ENCODE peak calls at places on chromosomes 12 and 14, in six cellular contexts. One of them, this sample, is unnamed.
A peak's percentile ranks its signal among the peaks of the same experiment; 100 is the strongest.

GRCh38 chr14:102487204-102487577 is 22.4 kb downstream of the ANKRD9 start:
- DNase-seq in astrocyte of the cerebellum: no peak
- DNase-seq in endothelial cell of umbilical vein: no peak
- DNase-seq in lung: no peak
- DNase-seq in GM20000: no peak
- DNase-seq in ascending aorta: no peak
- DNase-seq in this sample: no peak

GRCh38 chr14:90805662-90806548 is 10.3 kb downstream of the TTC7B start:
- DNase-seq in astrocyte of the cerebellum: no peak
- DNase-seq in ascending aorta: no peak
- DNase-seq in lung: no peak
- DNase-seq in GM20000: no peak
- DNase-seq in endothelial cell of umbilical vein: no peak
- DNase-seq in this sample: no peak

GRCh38 chr14:85241022-85241880 is 288.7 kb upstream of the FLRT2 start:
- DNase-seq in GM20000: no peak
- DNase-seq in ascending aorta: no peak
- DNase-seq in endothelial cell of umbilical vein: peak; percentile 61
- DNase-seq in lung: no peak
- DNase-seq in astrocyte of the cerebellum: peak; percentile 44
- DNase-seq in this sample: no peak

GRCh38 chr14:22319526-22320352 is 269.3 kb downstream of the DAD1 start:
- DNase-seq in GM20000: peak; percentile 41
- DNase-seq in endothelial cell of umbilical vein: peak; percentile 59
- DNase-seq in astrocyte of the cerebellum: no peak
- DNase-seq in ascending aorta: peak; percentile 73
- DNase-seq in lung: peak; percentile 61
- DNase-seq in this sample: peak; percentile 60

GRCh38 chr12:70513441-70513840 is 123.8 kb downstream of the PTPRB start:
- DNase-seq in astrocyte of the cerebellum: no peak
- DNase-seq in endothelial cell of umbilical vein: no peak
- DNase-seq in ascending aorta: no peak
- DNase-seq in lung: no peak
- DNase-seq in GM20000: no peak
- DNase-seq in this sample: no peak

GRCh38 chr12:57897296-57897974 is 43.9 kb upstream of the ATP23 start:
- DNase-seq in lung: no peak
- DNase-seq in endothelial cell of umbilical vein: no peak
- DNase-seq in ascending aorta: no peak
- DNase-seq in GM20000: no peak
- DNase-seq in astrocyte of the cerebellum: no peak
- DNase-seq in this sample: no peak

GRCh38 chr12:34406228-34406995 is 384.1 kb downstream of the ALG10 start:
- DNase-seq in lung: no peak
- DNase-seq in astrocyte of the cerebellum: no peak
- DNase-seq in ascending aorta: peak; percentile 42
- DNase-seq in endothelial cell of umbilical vein: no peak
- DNase-seq in GM20000: peak; percentile 0
- DNase-seq in this sample: no peak

GRCh38 chr14:75418779-75419768 is 8.7 kb upstream of the JDP2 start:
- DNase-seq in endothelial cell of umbilical vein: no peak
- DNase-seq in astrocyte of the cerebellum: no peak
- DNase-seq in GM20000: peak; percentile 79
- DNase-seq in ascending aorta: no peak
- DNase-seq in lung: no peak
- DNase-seq in this sample: no peak

GRCh38 chr14:105485720-105486332 is 860 bp upstream of the CRIP1 start:
- DNase-seq in ascending aorta: no peak
- DNase-seq in lung: no peak
- DNase-seq in endothelial cell of umbilical vein: peak; percentile 33
- DNase-seq in GM20000: peak; percentile 63
- DNase-seq in astrocyte of the cerebellum: no peak
- DNase-seq in this sample: no peak

GRCh38 chr12:4767181-4767580 is 47.0 kb downstream of the GALNT8 start:
- DNase-seq in astrocyte of the cerebellum: no peak
- DNase-seq in lung: no peak
- DNase-seq in ascending aorta: no peak
- DNase-seq in GM20000: no peak
- DNase-seq in endothelial cell of umbilical vein: no peak
- DNase-seq in this sample: no peak

GRCh38 chr12:14416658-14417057 is 51.2 kb downstream of the ATF7IP start:
- DNase-seq in astrocyte of the cerebellum: peak; percentile 85
- DNase-seq in lung: no peak
- DNase-seq in GM20000: no peak
- DNase-seq in endothelial cell of umbilical vein: peak; percentile 96
- DNase-seq in ascending aorta: no peak
- DNase-seq in this sample: peak; percentile 79

GRCh38 chr12:115319641-115320040 is 635.7 kb upstream of the TBX3 start:
- DNase-seq in astrocyte of the cerebellum: no peak
- DNase-seq in endothelial cell of umbilical vein: no peak
- DNase-seq in GM20000: no peak
- DNase-seq in lung: no peak
- DNase-seq in ascending aorta: no peak
- DNase-seq in this sample: no peak

GRCh38 chr14:92486881-92487280 is 26.7 kb upstream of the RIN3 start:
- DNase-seq in astrocyte of the cerebellum: peak; percentile 68
- DNase-seq in endothelial cell of umbilical vein: no peak
- DNase-seq in lung: no peak
- DNase-seq in ascending aorta: no peak
- DNase-seq in GM20000: no peak
- DNase-seq in this sample: no peak

GRCh38 chr12:50504798-50505385 is at the start of gene DIP2B:
- DNase-seq in endothelial cell of umbilical vein: peak; percentile 90
- DNase-seq in lung: peak; percentile 97
- DNase-seq in astrocyte of the cerebellum: peak; percentile 76
- DNase-seq in GM20000: peak; percentile 91
- DNase-seq in ascending aorta: peak; percentile 97
- DNase-seq in this sample: peak; percentile 86

GRCh38 chr12:102169922-102170698 is 27.5 kb downstream of the PMCH start:
- DNase-seq in ascending aorta: no peak
- DNase-seq in GM20000: peak; percentile 12
- DNase-seq in astrocyte of the cerebellum: peak; percentile 6
- DNase-seq in lung: no peak
- DNase-seq in endothelial cell of umbilical vein: peak; percentile 69
- DNase-seq in this sample: peak; percentile 30

GRCh38 chr14:54487771-54488170 is 1.0 kb downstream of the GMFB start:
- DNase-seq in astrocyte of the cerebellum: no peak
- DNase-seq in ascending aorta: no peak
- DNase-seq in GM20000: peak; percentile 18
- DNase-seq in endothelial cell of umbilical vein: peak; percentile 59
- DNase-seq in lung: no peak
- DNase-seq in this sample: peak; percentile 49

GRCh38 chr12:15526033-15526432 is 203.7 kb downstream of the PTPRO start:
- DNase-seq in lung: no peak
- DNase-seq in ascending aorta: no peak
- DNase-seq in GM20000: peak; percentile 55
- DNase-seq in endothelial cell of umbilical vein: no peak
- DNase-seq in astrocyte of the cerebellum: no peak
- DNase-seq in this sample: no peak
- TF ChIP-seq CTCF in lung: no peak
- TF ChIP-seq CTCF in ascending aorta: no peak
- TF ChIP-seq CTCF in GM20000: no peak
- TF ChIP-seq CTCF in endothelial cell of umbilical vein: no peak
- TF ChIP-seq CTCF in astrocyte of the cerebellum: no peak
- TF ChIP-seq CTCF in this sample: no peak

DNA sequence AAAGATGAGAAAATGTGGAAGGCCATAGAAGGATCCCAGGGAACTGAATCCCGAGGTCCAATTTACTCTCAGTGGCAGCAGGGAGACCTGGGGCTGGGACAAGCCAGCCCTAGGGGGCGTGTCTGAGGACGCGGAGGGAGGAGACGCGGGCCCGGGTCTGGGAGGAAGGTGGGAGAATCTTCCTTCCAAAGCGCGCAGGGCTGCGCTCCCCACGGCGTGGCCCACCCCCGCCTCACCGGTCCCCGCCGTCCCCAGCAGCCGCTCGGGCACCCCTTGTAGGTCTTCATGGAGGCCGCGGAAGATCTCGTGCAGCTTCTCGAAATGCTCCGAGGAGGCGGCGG is 323 bp downstream of the VTI1B start:
- DNase-seq in lung: peak; percentile 62
- DNase-seq in endothelial cell of umbilical vein: peak; percentile 70
- DNase-seq in astrocyte of the cerebellum: no peak
- DNase-seq in GM20000: peak; percentile 67
- DNase-seq in ascending aorta: peak; percentile 83
- DNase-seq in this sample: peak; percentile 54
- TF ChIP-seq CTCF in lung: no peak
- TF ChIP-seq CTCF in endothelial cell of umbilical vein: no peak
- TF ChIP-seq CTCF in astrocyte of the cerebellum: peak; percentile 8
- TF ChIP-seq CTCF in GM20000: no peak
- TF ChIP-seq CTCF in ascending aorta: no peak
- TF ChIP-seq CTCF in this sample: peak; percentile 63

GRCh38 chr12:64451687-64452558 is at the start of gene TBK1:
- DNase-seq in lung: peak; percentile 92
- DNase-seq in astrocyte of the cerebellum: peak; percentile 41
- DNase-seq in endothelial cell of umbilical vein: peak; percentile 91
- DNase-seq in ascending aorta: peak; percentile 95
- DNase-seq in GM20000: peak; percentile 95
- DNase-seq in this sample: peak; percentile 78
- TF ChIP-seq CTCF in lung: no peak
- TF ChIP-seq CTCF in astrocyte of the cerebellum: no peak
- TF ChIP-seq CTCF in endothelial cell of umbilical vein: no peak
- TF ChIP-seq CTCF in ascending aorta: no peak
- TF ChIP-seq CTCF in GM20000: peak; percentile 4
- TF ChIP-seq CTCF in this sample: peak; percentile 40

GRCh38 chr12:47437570-47437969 is 268.3 kb downstream of the RPAP3 start:
- DNase-seq in astrocyte of the cerebellum: no peak
- DNase-seq in GM20000: no peak
- DNase-seq in endothelial cell of umbilical vein: no peak
- DNase-seq in ascending aorta: no peak
- DNase-seq in lung: no peak
- DNase-seq in this sample: no peak
- TF ChIP-seq CTCF in astrocyte of the cerebellum: no peak
- TF ChIP-seq CTCF in GM20000: no peak
- TF ChIP-seq CTCF in endothelial cell of umbilical vein: no peak
- TF ChIP-seq CTCF in ascending aorta: no peak
- TF ChIP-seq CTCF in lung: no peak
- TF ChIP-seq CTCF in this sample: no peak

DNA sequence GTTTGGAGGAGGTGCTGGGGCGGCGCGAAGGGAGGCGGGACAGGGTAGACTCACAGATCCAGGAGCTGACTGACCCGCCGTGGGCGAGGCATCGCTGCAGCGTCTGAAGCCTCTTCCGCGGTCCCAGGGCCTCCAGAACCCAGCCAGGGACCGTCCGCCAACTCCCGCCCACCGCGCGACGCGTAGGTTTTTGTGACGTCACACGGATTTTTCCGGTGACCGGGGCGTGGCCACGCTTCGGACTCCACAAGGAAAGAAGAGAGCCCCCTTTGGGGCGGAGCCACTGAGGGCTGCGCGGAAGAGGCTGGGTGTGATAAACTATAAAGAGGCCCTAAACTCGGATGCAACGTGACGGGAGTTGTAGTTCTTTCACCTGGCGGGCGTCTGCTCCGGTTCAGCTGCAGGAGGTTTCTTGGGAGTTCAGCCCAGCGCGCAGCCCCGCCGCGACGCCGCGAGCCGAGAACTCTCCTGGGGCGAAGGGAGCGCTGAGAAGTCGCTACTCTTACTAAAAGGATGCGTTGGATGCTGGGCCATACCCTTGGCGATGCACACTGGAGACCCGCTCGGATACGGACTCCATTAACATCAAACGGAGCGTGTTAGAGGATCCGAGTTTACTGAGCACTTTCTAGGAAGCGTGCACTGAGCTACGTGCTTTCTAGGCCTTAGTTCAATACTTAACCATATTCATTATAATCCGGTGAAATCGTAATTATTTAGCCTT is at the start of gene AMN1:
- DNase-seq in ascending aorta: peak; percentile 100
- DNase-seq in lung: peak; percentile 100
- DNase-seq in GM20000: peak; percentile 91
- DNase-seq in endothelial cell of umbilical vein: peak; percentile 100
- DNase-seq in astrocyte of the cerebellum: peak; percentile 98
- DNase-seq in this sample: peak; percentile 99
- TF ChIP-seq CTCF in ascending aorta: no peak
- TF ChIP-seq CTCF in lung: no peak
- TF ChIP-seq CTCF in GM20000: no peak
- TF ChIP-seq CTCF in endothelial cell of umbilical vein: no peak
- TF ChIP-seq CTCF in astrocyte of the cerebellum: peak; percentile 9
- TF ChIP-seq CTCF in this sample: peak; percentile 24

DNA sequence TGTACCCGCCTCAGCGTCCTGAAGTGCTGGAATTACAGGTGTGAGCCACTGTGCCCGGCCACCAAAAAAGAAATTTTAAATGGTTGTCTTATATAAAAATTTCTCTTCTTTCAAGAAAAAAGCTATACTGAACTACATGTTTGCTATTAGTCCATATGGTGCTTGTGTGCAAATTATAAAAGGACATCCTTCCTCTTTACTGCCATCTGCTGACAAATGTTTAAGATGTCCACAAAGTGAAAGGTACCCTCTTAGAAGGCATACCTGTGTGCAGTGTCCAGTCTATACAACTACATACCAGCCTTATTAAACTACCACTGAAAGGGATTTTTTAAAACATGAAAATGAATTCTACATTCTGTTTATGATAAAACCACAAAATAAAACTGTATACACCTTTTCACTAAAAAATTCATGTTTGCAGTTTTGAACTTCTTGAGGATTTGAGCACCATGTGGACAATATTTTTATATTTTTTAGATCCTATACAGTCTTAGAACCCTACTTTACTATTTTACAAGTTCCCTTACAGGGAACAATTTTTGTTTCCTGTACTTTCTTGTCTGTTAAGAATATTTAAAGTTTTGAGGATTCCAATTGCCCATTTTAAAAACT is 32.8 kb upstream of the TOMM20L start:
- DNase-seq in GM20000: peak; percentile 19
- DNase-seq in ascending aorta: no peak
- DNase-seq in lung: no peak
- DNase-seq in astrocyte of the cerebellum: peak; percentile 11
- DNase-seq in endothelial cell of umbilical vein: peak; percentile 28
- DNase-seq in this sample: peak; percentile 2
- TF ChIP-seq CTCF in GM20000: no peak
- TF ChIP-seq CTCF in ascending aorta: no peak
- TF ChIP-seq CTCF in lung: no peak
- TF ChIP-seq CTCF in astrocyte of the cerebellum: peak; percentile 29
- TF ChIP-seq CTCF in endothelial cell of umbilical vein: no peak
- TF ChIP-seq CTCF in this sample: peak; percentile 64

GRCh38 chr12:118065380-118065779 is 4.4 kb upstream of the WSB2 start:
- DNase-seq in endothelial cell of umbilical vein: no peak
- DNase-seq in lung: no peak
- DNase-seq in GM20000: no peak
- DNase-seq in astrocyte of the cerebellum: no peak
- DNase-seq in ascending aorta: no peak
- DNase-seq in this sample: no peak

GRCh38 chr12:118061876-118062791 is 1.2 kb upstream of the WSB2 start:
- DNase-seq in GM20000: peak; percentile 62
- DNase-seq in ascending aorta: peak; percentile 75
- DNase-seq in endothelial cell of umbilical vein: peak; percentile 49
- DNase-seq in lung: peak; percentile 46
- DNase-seq in astrocyte of the cerebellum: no peak
- DNase-seq in this sample: peak; percentile 55

GRCh38 chr12:118063567-118064391 is 2.8 kb upstream of the WSB2 start:
- DNase-seq in endothelial cell of umbilical vein: peak; percentile 4
- DNase-seq in GM20000: no peak
- DNase-seq in astrocyte of the cerebellum: no peak
- DNase-seq in ascending aorta: no peak
- DNase-seq in lung: no peak
- DNase-seq in this sample: no peak

GRCh38 chr12:118061011-118061875 is at the start of gene WSB2:
- DNase-seq in ascending aorta: peak; percentile 88
- DNase-seq in astrocyte of the cerebellum: no peak
- DNase-seq in lung: peak; percentile 76
- DNase-seq in endothelial cell of umbilical vein: peak; percentile 64
- DNase-seq in GM20000: peak; percentile 84
- DNase-seq in this sample: no peak

GRCh38 chr12:118064608-118065007 is 3.6 kb upstream of the WSB2 start:
- DNase-seq in endothelial cell of umbilical vein: peak; percentile 9
- DNase-seq in ascending aorta: no peak
- DNase-seq in astrocyte of the cerebellum: no peak
- DNase-seq in GM20000: peak; percentile 46
- DNase-seq in lung: no peak
- DNase-seq in this sample: no peak
- TF ChIP-seq CTCF in endothelial cell of umbilical vein: no peak
- TF ChIP-seq CTCF in ascending aorta: no peak
- TF ChIP-seq CTCF in astrocyte of the cerebellum: peak; percentile 45
- TF ChIP-seq CTCF in GM20000: no peak
- TF ChIP-seq CTCF in lung: no peak
- TF ChIP-seq CTCF in this sample: peak; percentile 55